ENCODE peak calls at places on chromosome 11, in seven cellular contexts. V is astrocyte of the cerebellum, L is esophagus muscularis mucosa, Q is kidney, U is colonic mucosa, P is AG04450, K is cardiac muscle cell. Z is an unnamed sample.
A peak's percentile ranks its signal among the peaks of the same experiment; 100 is the strongest.

GRCh38 chr11:62707277-62707771 is at the start of the genes BSCL2 and GNG3:
- DNase-seq in U (no peak), Q (no peak), P (no peak), K (no peak), V (no peak), L (no peak), Z (no peak)

GRCh38 chr11:35814720-35815305 is 129.0 kb upstream of the LDLRAD3 start:
- DNase-seq in P (no peak), U (no peak), V (no peak), L (no peak), Q (no peak), K (peak; percentile 87), Z (no peak)

GRCh38 chr11:126790550-126790981 is 210.0 kb downstream of the KIRREL3 start:
- DNase-seq in K (peak; percentile 73), U (no peak), P (peak; percentile 88), Q (no peak), L (no peak), V (peak; percentile 83), Z (no peak)

GRCh38 chr11:34696876-34697275 is 76.0 kb downstream of the EHF start:
- DNase-seq in L (no peak), U (no peak), P (no peak), V (no peak), Q (no peak), K (peak; percentile 5), Z (no peak)

GRCh38 chr11:103013426-103013825 is 57.9 kb upstream of the MMP13 start:
- DNase-seq in P (no peak), L (no peak), V (no peak), U (no peak), K (no peak), Q (no peak), Z (no peak)

GRCh38 chr11:76626921-76627391 is 43.6 kb downstream of the LRRC32 start:
- DNase-seq in L (no peak), K (peak; percentile 63), Q (no peak), P (no peak), V (peak; percentile 78), U (no peak), Z (peak; percentile 63)

GRCh38 chr11:1766719-1767398 is 3.1 kb upstream of the CTSD start:
- DNase-seq in K (no peak), U (no peak), P (no peak), L (no peak), Q (peak; percentile 57), V (no peak), Z (no peak)

GRCh38 chr11:11514246-11514645 is 107.6 kb downstream of the GALNT18 start:
- DNase-seq in P (no peak), V (no peak), Q (no peak), K (no peak), L (no peak), U (no peak), Z (no peak)

GRCh38 chr11:123719452-123719851 is 22.0 kb downstream of the ZNF202 start:
- DNase-seq in P (no peak), L (no peak), U (no peak), K (no peak), Q (no peak), V (no peak), Z (no peak)

GRCh38 chr11:106728861-106729260 is 289.4 kb downstream of the GUCY1A2 start:
- DNase-seq in K (no peak), P (no peak), V (no peak), Q (no peak), L (no peak), U (no peak), Z (no peak)

GRCh38 chr11:83087035-83087434 is 15.3 kb upstream of the RAB30 start:
- DNase-seq in U (no peak), L (no peak), P (no peak), V (no peak), Q (no peak), K (peak; percentile 6), Z (no peak)

GRCh38 chr11:111520565-111520964 is 6.0 kb downstream of the HOATZ start:
- DNase-seq in K (peak; percentile 33), Q (no peak), P (no peak), L (no peak), U (no peak), V (no peak), Z (no peak)

GRCh38 chr11:69232821-69233760 is 60.9 kb upstream of the MYEOV start:
- DNase-seq in P (no peak), L (no peak), V (no peak), U (peak; percentile 10), Q (peak; percentile 52), K (no peak), Z (no peak)

GRCh38 chr11:111718436-111719325 is 47.5 kb downstream of the PPP2R1B start:
- DNase-seq in K (peak; percentile 52), L (no peak), V (no peak), P (no peak), U (peak; percentile 72), Q (no peak), Z (no peak)

GRCh38 chr11:126084608-126084912 is 21.9 kb upstream of the CDON start:
- DNase-seq in U (no peak), P (no peak), K (no peak), Q (no peak), V (no peak), L (no peak), Z (no peak)

GRCh38 chr11:119681537-119681936 is 47.5 kb downstream of the NECTIN1 start:
- DNase-seq in K (no peak), Q (no peak), L (no peak), P (no peak), V (no peak), U (no peak), Z (no peak)

GRCh38 chr11:2801711-2802388 is 83.7 kb downstream of the CDKN1C start:
- DNase-seq in K (no peak), L (no peak), V (no peak), Q (peak; percentile 53), U (peak; percentile 15), P (no peak), Z (no peak)

GRCh38 chr11:113675003-113675471 is 31.1 kb downstream of the TMPRSS5 start:
- DNase-seq in K (peak; percentile 91), Q (no peak), L (no peak), V (peak; percentile 97), U (no peak), P (peak; percentile 32), Z (peak; percentile 56)

GRCh38 chr11:133678211-133678610 is 145.9 kb upstream of the OPCML start:
- DNase-seq in U (no peak), V (no peak), Q (no peak), K (no peak), P (no peak), L (no peak), Z (no peak)

GRCh38 chr11:67295846-67296245 is 6.7 kb downstream of the ANKRD13D start:
- DNase-seq in P (no peak), U (no peak), K (no peak), Q (no peak), V (no peak), L (no peak), Z (no peak)

GRCh38 chr11:72553748-72554147 is 119.4 kb upstream of the CLPB start:
- DNase-seq in V (no peak), P (no peak), Q (no peak), U (no peak), K (peak; percentile 14), L (no peak), Z (no peak)
- TF ChIP-seq CTCF in V (no peak), P (no peak), Q (no peak), U (no peak), K (peak; percentile 23), L (no peak), Z (peak; percentile 24)

GRCh38 chr11:58958500-58958899 is 19.2 kb downstream of the GLYATL1 start:
- DNase-seq in V (no peak), P (no peak), K (peak; percentile 2), Q (no peak), L (no peak), U (peak; percentile 74), Z (peak; percentile 58)
- TF ChIP-seq CTCF in V (no peak), P (peak; percentile 31), K (peak; percentile 20), Q (peak; percentile 29), L (no peak), U (peak; percentile 42), Z (peak; percentile 6)

GRCh38 chr11:84414936-84415335 is 1128.8 kb upstream of the CCDC90B start:
- DNase-seq in Q (no peak), P (no peak), K (no peak), V (no peak), L (no peak), U (no peak), Z (no peak)

GRCh38 chr11:84419576-84419975 is 1133.4 kb upstream of the CCDC90B start:
- DNase-seq in P (no peak), V (no peak), L (no peak), U (no peak), Q (no peak), K (no peak), Z (no peak)

GRCh38 chr11:84425704-84426103 is 1139.5 kb upstream of the CCDC90B start:
- DNase-seq in P (no peak), K (no peak), V (no peak), U (no peak), L (no peak), Q (no peak), Z (no peak)

GRCh38 chr11:84420261-84420660 is 1134.1 kb upstream of the CCDC90B start:
- DNase-seq in U (no peak), V (no peak), L (no peak), K (no peak), P (no peak), Q (no peak), Z (no peak)
- TF ChIP-seq CTCF in U (no peak), V (no peak), L (no peak), K (no peak), P (no peak), Q (no peak), Z (no peak)

DNA sequence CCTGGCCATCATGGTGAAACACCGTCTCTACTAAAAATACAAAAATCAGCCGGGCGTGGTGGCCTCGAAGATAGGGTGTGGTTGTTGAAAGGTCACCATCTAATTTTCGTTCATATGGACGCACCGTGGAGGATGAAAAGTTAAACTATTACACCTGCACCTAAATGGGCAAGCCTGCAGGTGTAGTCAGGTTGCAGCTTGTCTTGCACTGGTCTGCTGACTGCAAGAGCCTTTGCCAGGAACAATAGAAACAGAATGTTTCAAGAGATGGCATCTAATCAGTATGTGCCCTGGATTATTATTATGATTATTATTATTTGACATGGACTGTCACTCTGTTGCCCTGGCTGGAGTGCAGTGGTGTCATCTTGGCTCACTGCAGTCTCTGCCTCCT is 905 bp downstream of the NADSYN1 start:
- DNase-seq in L (no peak), P (no peak), V (no peak), U (no peak), Q (no peak), K (no peak), Z (no peak)
- TF ChIP-seq CTCF in L (no peak), P (no peak), V (no peak), U (no peak), Q (no peak), K (no peak), Z (no peak)

GRCh38 chr11:12918667-12919066 is 90.4 kb upstream of the RASSF10 start:
- DNase-seq in K (no peak), V (no peak), P (no peak), L (no peak), Q (no peak), U (no peak), Z (no peak)

GRCh38 chr11:12915093-12915492 is 94.0 kb upstream of the RASSF10 start:
- DNase-seq in U (no peak), Q (no peak), L (no peak), P (no peak), V (no peak), K (no peak), Z (no peak)

GRCh38 chr11:12917830-12918229 is 91.3 kb upstream of the RASSF10 start:
- DNase-seq in P (no peak), L (no peak), U (no peak), Q (no peak), V (no peak), K (no peak), Z (no peak)

GRCh38 chr11:12909866-12910265 is 99.2 kb upstream of the RASSF10 start:
- DNase-seq in U (no peak), Q (no peak), L (no peak), V (no peak), K (no peak), P (no peak), Z (no peak)

GRCh38 chr11:12914401-12914912 is 94.7 kb upstream of the RASSF10 start:
- DNase-seq in L (no peak), Q (peak; percentile 76), V (peak; percentile 22), U (peak; percentile 29), K (peak; percentile 42), P (no peak), Z (peak; percentile 47)
- TF ChIP-seq CTCF in L (peak; percentile 34), Q (peak; percentile 55), V (peak; percentile 83), U (peak; percentile 35), K (peak; percentile 66), P (peak; percentile 73), Z (peak; percentile 28)